ENCODE peak calls at places on chromosomes 1 and 21, in five cellular contexts. H, B, R, C and P are unnamed samples.

GRCh38 chr1:19015476-19015875 is 59.0 kb upstream of the IFFO2 start:
- DNase-seq in C (no peak), B (no peak), R (no peak), H (no peak), P (no peak)

GRCh38 chr1:238951809-238952208 is 434.6 kb upstream of the CHRM3 start:
- DNase-seq in C (peak), H (peak), B (no peak), R (no peak), P (peak)

GRCh38 chr1:3501856-3502665 is 47.6 kb downstream of the ARHGEF16 start:
- DNase-seq in B (no peak), R (no peak), H (peak), C (peak), P (peak)

GRCh38 chr1:204271970-204272369 is 58.2 kb upstream of the GOLT1A start:
- DNase-seq in C (no peak), R (peak), B (no peak), H (no peak), P (no peak)

GRCh38 chr1:234925440-234926251 is 203.0 kb downstream of the TOMM20 start:
- DNase-seq in H (peak), R (no peak), C (no peak), B (no peak), P (peak)

GRCh38 chr21:15444118-15444960 is 285.4 kb upstream of the USP25 start:
- DNase-seq in B (no peak), R (no peak), C (peak), H (no peak), P (no peak)

GRCh38 chr1:82991569-82991968 is 1007.4 kb downstream of the TTLL7 start:
- DNase-seq in B (no peak), C (no peak), H (no peak), R (no peak), P (peak)

GRCh38 chr1:44094047-44094446 is 24.6 kb upstream of the KLF17 start:
- DNase-seq in C (no peak), B (no peak), H (no peak), R (no peak), P (no peak)

GRCh38 chr1:77739235-77739634 is 20.4 kb downstream of the USP33 start:
- DNase-seq in H (no peak), R (no peak), B (no peak), C (no peak), P (no peak)

GRCh38 chr21:27584266-27584665 is 617.4 kb upstream of the ADAMTS5 start:
- DNase-seq in B (no peak), H (no peak), C (no peak), R (no peak), P (no peak)

GRCh38 chr1:213820362-213821149 is 167.2 kb upstream of the PROX1 start:
- DNase-seq in B (no peak), C (no peak), R (no peak), H (no peak), P (no peak)

GRCh38 chr1:25197235-25197930 is 34.9 kb downstream of the SYF2 start:
- DNase-seq in B (no peak), C (peak), H (no peak), R (no peak), P (no peak)

GRCh38 chr1:9326596-9326995 is 33.9 kb downstream of the SPSB1 start:
- DNase-seq in R (no peak), H (no peak), B (no peak), C (no peak), P (peak)

GRCh38 chr1:16978589-16979474 is 1.6 kb downstream of the MFAP2 start:
- DNase-seq in C (peak), B (no peak), H (no peak), R (no peak), P (peak)

GRCh38 chr1:31065310-31066217 is at the start of gene PUM1:
- DNase-seq in C (peak), B (peak), R (peak), H (peak), P (peak)

GRCh38 chr1:111867868-111868440 is 112.3 kb downstream of the DDX20 start:
- DNase-seq in H (no peak), B (no peak), C (no peak), R (no peak), P (no peak)

GRCh38 chr1:198493324-198493723 is 47.2 kb downstream of the ATP6V1G3 start:
- DNase-seq in H (no peak), C (no peak), B (no peak), R (no peak), P (peak)

GRCh38 chr21:44485254-44485793 is 30.0 kb downstream of the LRRC3 start:
- DNase-seq in C (peak), H (no peak), B (no peak), R (no peak), P (no peak)

GRCh38 chr1:6473974-6474814 is 8.2 kb upstream of the TNFRSF25 start:
- DNase-seq in H (no peak), R (no peak), B (no peak), C (peak), P (no peak)

GRCh38 chr1:186871784-186872183 is 43.0 kb downstream of the PLA2G4A start:
- DNase-seq in C (no peak), H (no peak), R (no peak), B (no peak), P (no peak)

GRCh38 chr1:228321478-228321877 is 85.2 kb downstream of the TRIM11 start:
- DNase-seq in C (no peak), H (no peak), R (no peak), B (no peak), P (no peak)

GRCh38 chr1:32501865-32502264 is 37.0 kb downstream of the ZBTB8B start:
- DNase-seq in R (no peak), B (no peak), C (no peak), H (no peak), P (no peak)

GRCh38 chr1:145871994-145872411 is 13.1 kb upstream of the PIAS3 start:
- DNase-seq in H (no peak), C (peak), B (peak), R (peak), P (peak)

GRCh38 chr1:69743146-69743545 is 175.4 kb downstream of the LRRC7 start:
- DNase-seq in H (no peak), B (no peak), R (no peak), C (no peak), P (no peak)

GRCh38 chr21:37870229-37870628 is 46.0 kb downstream of the KCNJ6 start:
- DNase-seq in H (no peak), B (no peak), C (no peak), R (no peak), P (no peak)

GRCh38 chr1:235079443-235079967 is 49.1 kb downstream of the TOMM20 start:
- DNase-seq in R (no peak), C (peak), B (no peak), H (peak), P (peak)

GRCh38 chr1:93614550-93615200 is 67.0 kb downstream of the BCAR3 start:
- DNase-seq in C (no peak), B (no peak), R (peak), H (peak), P (no peak)

GRCh38 chr21:31161157-31161556 is 122.9 kb upstream of the KRTAP19-8 start:
- DNase-seq in R (peak), B (no peak), C (peak), H (no peak), P (peak)

GRCh38 chr1:219897914-219898313 is 30.4 kb downstream of the SLC30A10 start:
- DNase-seq in B (no peak), C (no peak), H (no peak), R (no peak), P (no peak)

GRCh38 chr1:20603473-20604464 is 14.9 kb downstream of the CDA start:
- DNase-seq in B (no peak), C (no peak), H (peak), R (no peak), P (peak)

GRCh38 chr1:228474507-228474906 is 12.7 kb upstream of the RNF187 start:
- DNase-seq in H (no peak), C (no peak), R (no peak), B (no peak), P (no peak)

GRCh38 chr1:229371624-229372023 is 28.8 kb upstream of the CCSAP start:
- DNase-seq in H (peak), C (no peak), B (no peak), R (no peak), P (no peak)

GRCh38 chr1:169022648-169023047 is 83.8 kb upstream of the ATP1B1 start:
- DNase-seq in C (no peak), R (no peak), H (no peak), B (no peak), P (no peak)